ENCODE peak calls at places on chromosomes 5 and 9, in eight cellular contexts. G is EL; V is NCI-H748 treated with DMSO at 0.1 percent for 48 hours; A is neural crest cell; J is erythroblast; X is activated CD8-positive, alpha-beta T cell treated with anti-CD3 and anti-CD28 coated beads for 36 hours; W is T-helper 2 cell; F is foreskin fibroblast. S is an unnamed sample.

GRCh38 chr9:34343605-34344004 is 14.2 kb downstream of the NUDT2 start:
- DNase-seq in G (no peak), V (no peak), A (no peak), J (no peak), X (no peak), W (no peak), F (no peak), S (no peak)

GRCh38 chr5:54234304-54234938 is 76.0 kb downstream of the ARL15 start:
- DNase-seq in G (peak), V (no peak), A (no peak), J (peak), X (no peak), W (no peak), F (peak), S (peak)

GRCh38 chr5:137146402-137146889 is 352.7 kb downstream of the SPOCK1 start:
- DNase-seq in G (peak), V (peak), A (peak), J (no peak), X (no peak), W (no peak), F (peak), S (no peak)

GRCh38 chr5:11277323-11277722 is 516.3 kb upstream of the DAP start:
- DNase-seq in G (no peak), V (no peak), A (no peak), J (no peak), X (no peak), W (no peak), F (no peak), S (no peak)

GRCh38 chr5:88602584-88602983 is 280.4 kb downstream of the MEF2C start:
- DNase-seq in G (peak), V (no peak), A (no peak), J (peak), X (peak), W (no peak), F (no peak), S (no peak)

GRCh38 chr9:99377790-99378775 is 156.0 kb downstream of the SEC61B start:
- DNase-seq in G (peak), V (no peak), A (no peak), J (no peak), X (no peak), W (no peak), F (peak), S (no peak)

GRCh38 chr9:84297162-84297821 is 43.3 kb downstream of the SLC28A3 start:
- DNase-seq in G (peak), V (no peak), A (no peak), J (no peak), X (no peak), W (no peak), F (peak), S (no peak)

GRCh38 chr9:131018621-131019020 is 9.6 kb downstream of the LAMC3 start:
- DNase-seq in G (no peak), V (no peak), A (no peak), J (no peak), X (no peak), W (no peak), F (no peak), S (no peak)

GRCh38 chr5:179887802-179888201 is 19.9 kb downstream of the TBC1D9B start:
- DNase-seq in G (no peak), V (no peak), A (no peak), J (no peak), X (no peak), W (no peak), F (no peak), S (no peak)

GRCh38 chr9:96874947-96875459 is 20.7 kb upstream of the ZNF782 start:
- DNase-seq in G (peak), V (peak), A (no peak), J (no peak), X (peak), W (no peak), F (peak), S (peak)

GRCh38 chr9:97983524-97984187 is 515 bp downstream of the ANP32B start:
- DNase-seq in G (peak), V (no peak), A (no peak), J (peak), X (peak), W (peak), F (peak), S (peak)

GRCh38 chr9:117315236-117315635 is 99.6 kb downstream of the ASTN2 start:
- DNase-seq in G (no peak), V (no peak), A (no peak), J (no peak), X (no peak), W (no peak), F (no peak), S (no peak)

GRCh38 chr5:62206150-62206829 is 99.7 kb upstream of the KIF2A start:
- DNase-seq in G (peak), V (no peak), A (no peak), J (no peak), X (no peak), W (no peak), F (no peak), S (no peak)

GRCh38 chr9:105216440-105217178 is 27.8 kb upstream of the SLC44A1 start:
- DNase-seq in G (no peak), V (no peak), A (no peak), J (no peak), X (no peak), W (no peak), F (peak), S (no peak)

GRCh38 chr9:14366071-14366470 is 52.1 kb upstream of the NFIB start:
- DNase-seq in G (peak), V (no peak), A (no peak), J (no peak), X (no peak), W (no peak), F (peak), S (no peak)

GRCh38 chr5:179258001-179258921 is 87.0 kb downstream of the ADAMTS2 start:
- DNase-seq in G (peak), V (no peak), A (no peak), J (no peak), X (no peak), W (no peak), F (no peak), S (no peak)

GRCh38 chr9:38178282-38178681 is 109.3 kb upstream of the SHB start:
- DNase-seq in G (peak), V (no peak), A (no peak), J (no peak), X (no peak), W (no peak), F (no peak), S (no peak)

GRCh38 chr5:155050384-155051019 is 36.9 kb downstream of the KIF4B start:
- DNase-seq in G (no peak), V (no peak), A (no peak), J (no peak), X (no peak), W (no peak), F (no peak), S (no peak)

GRCh38 chr5:147410496-147411395 is 99.1 kb downstream of the DPYSL3 start:
- DNase-seq in G (no peak), V (no peak), A (no peak), J (no peak), X (no peak), W (no peak), F (no peak), S (no peak)

GRCh38 chr5:149172709-149173505 is 31.6 kb downstream of the ABLIM3 start:
- DNase-seq in G (peak), V (no peak), A (no peak), J (no peak), X (no peak), W (no peak), F (peak), S (no peak)

GRCh38 chr9:2765250-2765880 is 48.1 kb downstream of the KCNV2 start:
- DNase-seq in G (no peak), V (no peak), A (no peak), J (no peak), X (peak), W (no peak), F (no peak), S (no peak)

GRCh38 chr9:21616082-21616778 is 134.1 kb upstream of the IFNE start:
- DNase-seq in G (peak), V (no peak), A (no peak), J (no peak), X (peak), W (no peak), F (peak), S (no peak)

GRCh38 chr5:96962540-96962991 is 26.7 kb downstream of the LNPEP start:
- DNase-seq in G (no peak), V (no peak), A (no peak), J (peak), X (peak), W (no peak), F (peak), S (no peak)

GRCh38 chr5:54457094-54457531 is 1.6 kb downstream of the HSPB3 start:
- DNase-seq in G (peak), V (no peak), A (no peak), J (no peak), X (no peak), W (no peak), F (peak), S (no peak)

GRCh38 chr5:68652507-68652906 is 437.0 kb downstream of the PIK3R1 start:
- DNase-seq in G (peak), V (no peak), A (no peak), J (no peak), X (no peak), W (no peak), F (peak), S (no peak)

S was measured in NCI-H1694 treated with DMSO at 0.1 percent for 48 hours.